ENCODE peak calls at places on chromosomes 1 and 21, in seven cellular contexts. Q is neural progenitor cell, M is GM13976, B is A549, E is heart left ventricle, P is epithelial cell of esophagus, C is prostate gland. T is an unnamed sample.

GRCh38 chr1:75092141-75092540 is 42.0 kb upstream of the LHX8 start:
- DNase-seq in M (no peak), E (no peak), P (peak), C (no peak), Q (no peak), B (no peak), T (no peak)

GRCh38 chr21:43603641-43604504 is 55.4 kb downstream of the HSF2BP start:
- DNase-seq in E (no peak), M (no peak), B (no peak), P (no peak), C (no peak), Q (peak), T (no peak)

GRCh38 chr1:53112271-53112774 is 30.1 kb downstream of the SLC1A7 start:
- DNase-seq in B (no peak), C (no peak), E (no peak), P (no peak), Q (no peak), M (no peak), T (no peak)

GRCh38 chr21:45376459-45377324 is 28.3 kb upstream of the COL18A1 start:
- DNase-seq in C (no peak), P (no peak), Q (no peak), M (no peak), E (peak), B (no peak), T (no peak)

GRCh38 chr1:167463055-167463454 is 55.3 kb downstream of the CD247 start:
- DNase-seq in C (no peak), B (no peak), Q (peak), P (no peak), M (no peak), E (no peak), T (no peak)

GRCh38 chr1:158153179-158153578 is 27.5 kb upstream of the CD1D start:
- DNase-seq in Q (no peak), C (no peak), P (peak), E (no peak), B (no peak), M (no peak), T (no peak)

GRCh38 chr1:178538192-178538916 is 25.4 kb downstream of the TEX35 start:
- DNase-seq in P (peak), E (no peak), M (no peak), Q (no peak), C (no peak), B (no peak), T (no peak)

GRCh38 chr1:47437518-47438320 is at the start of gene FOXD2:
- DNase-seq in P (peak), C (peak), M (peak), B (peak), Q (peak), E (peak), T (peak)

GRCh38 chr1:43653893-43654292 is 3.9 kb downstream of the KDM4A start:
- DNase-seq in B (no peak), M (peak), E (no peak), P (no peak), C (no peak), Q (no peak), T (no peak)

GRCh38 chr1:7550261-7550850 is 220.7 kb upstream of the VAMP3 start:
- DNase-seq in B (no peak), M (no peak), P (no peak), Q (no peak), C (no peak), E (no peak), T (no peak)

GRCh38 chr1:100866041-100866900 is 28.4 kb downstream of the EXTL2 start:
- DNase-seq in C (no peak), E (no peak), M (peak), Q (peak), P (peak), B (peak), T (peak)

GRCh38 chr21:26900980-26901379 is 55.8 kb upstream of the ADAMTS1 start:
- DNase-seq in M (no peak), P (no peak), B (no peak), C (no peak), Q (no peak), E (no peak), T (no peak)

GRCh38 chr1:220217383-220217988 is 54.8 kb downstream of the RAB3GAP2 start:
- DNase-seq in Q (peak), P (peak), E (no peak), B (peak), C (no peak), M (no peak), T (no peak)

GRCh38 chr1:192448026-192448578 is 127.5 kb upstream of the RGS1 start:
- DNase-seq in E (no peak), M (no peak), C (no peak), P (no peak), Q (no peak), B (no peak), T (no peak)

GRCh38 chr21:18529253-18529652 is 125.7 kb upstream of the TMPRSS15 start:
- DNase-seq in P (peak), C (no peak), E (no peak), M (no peak), B (no peak), Q (no peak), T (no peak)

GRCh38 chr1:30415171-30415940 is 308.0 kb downstream of the MATN1 start:
- DNase-seq in B (no peak), Q (no peak), E (peak), P (no peak), C (no peak), M (peak), T (peak)

GRCh38 chr21:32884062-32884461 is 112.5 kb upstream of the PAXBP1 start:
- DNase-seq in M (no peak), P (no peak), E (no peak), Q (no peak), B (no peak), C (no peak), T (no peak)

GRCh38 chr1:89022167-89022959 is at the start of gene GBP3:
- DNase-seq in M (peak), C (no peak), Q (no peak), E (no peak), P (peak), B (no peak), T (peak)

GRCh38 chr1:68331117-68331865 is 99.0 kb upstream of the WLS start:
- DNase-seq in M (no peak), C (no peak), B (no peak), E (no peak), Q (no peak), P (peak), T (no peak)

GRCh38 chr1:207407655-207408256 is 46.4 kb upstream of the CR2 start:
- DNase-seq in P (peak), C (no peak), M (no peak), B (no peak), E (no peak), Q (no peak), T (peak)

GRCh38 chr1:46525253-46525983 is 26.0 kb downstream of the KNCN start:
- DNase-seq in M (no peak), E (no peak), B (no peak), C (no peak), P (no peak), Q (peak), T (no peak)

GRCh38 chr1:44208216-44208615 is 5.1 kb upstream of the DMAP1 start:
- DNase-seq in Q (no peak), E (no peak), M (no peak), B (no peak), P (no peak), C (no peak), T (no peak)

GRCh38 chr21:29372063-29372802 is 73.5 kb downstream of the BACH1 start:
- DNase-seq in M (peak), B (peak), E (peak), Q (peak), C (peak), P (peak), T (peak)

GRCh38 chr1:29033829-29034466 is 89.8 kb downstream of the TMEM200B start:
- DNase-seq in P (peak), B (peak), Q (peak), C (no peak), E (no peak), M (peak), T (peak)

GRCh38 chr1:12473596-12474329 is 144.2 kb downstream of the DHRS3 start:
- DNase-seq in B (no peak), P (no peak), C (no peak), E (peak), Q (no peak), M (no peak), T (no peak)

GRCh38 chr1:223811634-223812101 is 34.1 kb downstream of the TP53BP2 start:
- DNase-seq in E (no peak), C (no peak), B (no peak), P (peak), M (peak), Q (no peak), T (no peak)

GRCh38 chr1:20324704-20325406 is 34.2 kb downstream of the VWA5B1 start:
- DNase-seq in M (no peak), Q (no peak), P (no peak), B (no peak), E (no peak), C (no peak), T (no peak)

GRCh38 chr1:204080163-204080903 is 7.4 kb downstream of the SOX13 start:
- DNase-seq in Q (peak), C (peak), B (peak), M (no peak), P (peak), E (peak), T (no peak)
- TF ChIP-seq CTCF in Q (no peak), C (peak), B (no peak), M (no peak), P (no peak), E (no peak), T (no peak)

GRCh38 chr1:15017105-15017504 is 136.4 kb upstream of the TMEM51 start:
- DNase-seq in M (no peak), Q (no peak), C (no peak), B (no peak), P (no peak), E (no peak), T (no peak)
- TF ChIP-seq CTCF in M (no peak), Q (no peak), C (no peak), B (no peak), P (no peak), E (no peak), T (no peak)

DNA sequence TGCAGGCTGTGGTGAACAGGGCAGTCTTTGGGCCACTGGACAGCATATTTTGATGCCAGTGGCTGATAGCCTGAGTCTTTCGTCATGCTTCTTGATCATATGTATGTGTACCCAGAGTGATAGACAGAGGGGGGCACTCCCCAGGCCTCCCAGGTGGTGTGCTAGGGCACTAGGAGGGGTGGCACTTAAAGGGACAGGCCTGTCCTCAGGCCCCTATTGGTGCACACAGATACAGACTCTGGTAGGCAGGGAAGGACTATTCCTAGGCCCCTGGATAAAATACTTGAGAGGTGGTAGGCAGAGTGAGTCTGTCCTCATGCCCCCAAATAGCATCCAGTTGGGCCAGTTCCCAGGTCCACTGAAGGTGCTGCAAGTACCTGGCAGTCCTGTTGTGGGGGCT is 76.6 kb upstream of the SAMD13 start:
- DNase-seq in Q (no peak), M (no peak), E (no peak), C (no peak), B (no peak), P (no peak), T (no peak)
- TF ChIP-seq CTCF in Q (no peak), M (no peak), E (no peak), C (no peak), B (no peak), P (no peak), T (no peak)

GRCh38 chr21:31363720-31364119 is 19.7 kb upstream of the TIAM1 start:
- DNase-seq in E (no peak), Q (no peak), P (no peak), B (no peak), M (no peak), C (no peak), T (no peak)
- TF ChIP-seq CTCF in E (no peak), Q (no peak), P (no peak), B (no peak), M (no peak), C (no peak), T (no peak)

GRCh38 chr1:242132446-242132845 is 133.5 kb upstream of the MAP1LC3C start:
- DNase-seq in B (no peak), Q (no peak), E (no peak), P (no peak), C (no peak), M (no peak), T (no peak)

GRCh38 chr1:242133351-242133750 is 134.5 kb upstream of the MAP1LC3C start:
- DNase-seq in C (no peak), Q (no peak), M (no peak), P (no peak), E (no peak), B (no peak), T (no peak)

DNA sequence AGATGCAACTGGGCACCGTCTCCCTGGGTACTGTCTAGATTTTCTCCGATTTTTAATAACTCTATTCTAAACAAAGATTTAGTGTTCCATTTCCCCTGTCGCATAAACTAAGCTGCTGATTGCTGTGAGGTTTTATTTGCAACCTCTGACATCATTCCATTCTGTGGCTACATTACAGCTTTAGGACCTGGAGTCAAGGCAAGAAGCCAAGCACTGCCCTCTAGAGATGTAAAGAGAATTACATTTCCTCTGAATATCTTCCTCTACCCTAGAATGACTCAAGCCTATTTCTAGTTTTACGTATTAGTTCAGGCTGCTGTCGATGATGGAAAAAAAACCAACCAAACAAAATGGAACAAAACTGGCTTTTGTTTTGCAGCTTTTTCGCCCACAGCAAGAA is 130.2 kb upstream of the MAP1LC3C start:
- DNase-seq in M (peak), E (no peak), P (peak), Q (peak), B (peak), C (no peak), T (peak)
- TF ChIP-seq CTCF in M (no peak), E (peak), P (peak), Q (peak), B (no peak), C (no peak), T (peak)